ENCODE peak calls at places on chromosome 15, in nine cellular contexts. R, A, I, O, J, B, Z, F and W are unnamed samples.

GRCh38 chr15:101372149-101372577 is 77.1 kb upstream of the SNRPA1 start:
- DNase-seq in R (no peak), O (no peak), F (no peak), J (no peak), Z (no peak), A (no peak), I (no peak), B (peak), W (no peak)

GRCh38 chr15:45095661-45096060 is 18.3 kb downstream of the DUOX2 start:
- DNase-seq in A (no peak), Z (no peak), I (no peak), O (no peak), R (no peak), F (no peak), J (no peak), B (no peak), W (no peak)

GRCh38 chr15:90099072-90099867 is 3.0 kb downstream of the IDH2 start:
- DNase-seq in R (no peak), J (no peak), F (no peak), O (no peak), Z (no peak), B (peak), A (no peak), I (no peak), W (peak)

GRCh38 chr15:98841419-98841970 is 166.1 kb downstream of the PGPEP1L start:
- DNase-seq in O (no peak), F (no peak), J (no peak), R (no peak), B (no peak), I (no peak), A (no peak), Z (no peak), W (no peak)

GRCh38 chr15:72554471-72555425 is 80.6 kb downstream of the ARIH1 start:
- DNase-seq in J (no peak), F (no peak), I (no peak), B (no peak), R (no peak), A (no peak), Z (peak), O (no peak), W (no peak)

GRCh38 chr15:99928429-99928981 is 195.3 kb upstream of the LYSMD4 start:
- DNase-seq in B (peak), Z (peak), A (peak), O (peak), J (peak), I (peak), F (peak), R (peak), W (peak)

GRCh38 chr15:43911235-43911661 is 84.4 kb downstream of the WDR76 start:
- DNase-seq in B (no peak), A (no peak), Z (no peak), I (no peak), F (no peak), R (no peak), O (no peak), J (no peak), W (no peak)

GRCh38 chr15:79678032-79678701 is 218.6 kb downstream of the MTHFS start:
- DNase-seq in B (no peak), I (no peak), O (no peak), Z (no peak), A (no peak), J (no peak), F (no peak), R (no peak), W (no peak)

GRCh38 chr15:76916369-76916768 is 11.2 kb upstream of the SCAPER start:
- DNase-seq in O (no peak), B (no peak), I (no peak), F (no peak), A (no peak), Z (no peak), R (no peak), J (no peak), W (no peak)

GRCh38 chr15:43403616-43404015 is 32.7 kb downstream of the TUBGCP4 start:
- DNase-seq in A (no peak), F (no peak), B (no peak), J (no peak), Z (no peak), O (no peak), R (no peak), I (no peak), W (no peak)

GRCh38 chr15:100919481-100920405 is 586 bp downstream of the LRRK1 start:
- DNase-seq in J (no peak), F (no peak), O (no peak), B (peak), A (no peak), I (no peak), Z (no peak), R (no peak), W (peak)

GRCh38 chr15:31511707-31512310 is 185.2 kb downstream of the KLF13 start:
- DNase-seq in R (no peak), Z (no peak), F (no peak), I (no peak), B (no peak), A (no peak), O (no peak), J (peak), W (no peak)

GRCh38 chr15:73957276-73957675 is 31.0 kb downstream of the LOXL1 start:
- DNase-seq in O (no peak), F (no peak), A (no peak), R (no peak), B (no peak), I (no peak), Z (no peak), J (no peak), W (peak)

GRCh38 chr15:34896183-34896582 is 73.4 kb downstream of the AQR start:
- DNase-seq in R (no peak), F (no peak), Z (no peak), I (no peak), O (no peak), J (no peak), B (no peak), A (no peak), W (no peak)
- TF ChIP-seq POLR2AphosphoS5 in R (no peak), F (no peak), Z (no peak), I (no peak), O (no peak), J (no peak), B (no peak), A (no peak), W (no peak)

GRCh38 chr15:39580117-39580629 is 706 bp upstream of the THBS1 start:
- DNase-seq in A (peak), R (peak), Z (peak), I (peak), J (no peak), B (peak), O (peak), F (peak), W (peak)

GRCh38 chr15:39580630-39581500 is at the start of gene THBS1:
- DNase-seq in O (peak), B (peak), Z (no peak), F (peak), R (peak), I (no peak), A (peak), J (no peak), W (peak)

GRCh38 chr15:39579487-39580116 is 1.3 kb upstream of the THBS1 start:
- DNase-seq in I (peak), F (peak), R (peak), B (peak), J (no peak), Z (no peak), O (peak), A (peak), W (no peak)

GRCh38 chr15:39581501-39582285 is 814 bp downstream of the THBS1 start:
- DNase-seq in R (no peak), I (no peak), B (peak), J (no peak), O (peak), Z (peak), A (peak), F (peak), W (peak)

GRCh38 chr15:39578851-39579486 is 1.9 kb upstream of the THBS1 start:
- DNase-seq in B (no peak), Z (no peak), J (no peak), F (peak), R (no peak), O (no peak), A (no peak), I (no peak), W (no peak)
- TF ChIP-seq CTCF in B (no peak), Z (no peak), J (no peak), F (no peak), R (no peak), O (no peak), A (no peak), I (no peak), W (no peak)

GRCh38 chr15:62165029-62165792 is at the start of gene C2CD4B:
- DNase-seq in A (peak), I (no peak), F (no peak), Z (peak), R (no peak), J (no peak), O (peak), B (peak), W (peak)
- TF ChIP-seq POLR2A in A (peak), I (no peak), F (peak), Z (no peak), R (no peak), J (no peak), O (peak), B (peak), W (no peak)

GRCh38 chr15:62841891-62842559 is 200.5 kb upstream of the TPM1 start:
- DNase-seq in Z (no peak), O (no peak), J (no peak), I (no peak), A (no peak), R (no peak), F (peak), B (no peak), W (no peak)

GRCh38 chr15:62846805-62847481 is 195.6 kb upstream of the TPM1 start:
- DNase-seq in O (no peak), J (no peak), F (no peak), I (no peak), R (no peak), B (no peak), Z (no peak), A (no peak), W (no peak)

GRCh38 chr15:62846131-62846804 is 196.3 kb upstream of the TPM1 start:
- DNase-seq in F (no peak), I (no peak), R (no peak), Z (no peak), O (no peak), J (no peak), B (no peak), A (no peak), W (no peak)

GRCh38 chr15:62845239-62846126 is 197.1 kb upstream of the TPM1 start:
- DNase-seq in I (no peak), F (peak), Z (no peak), J (no peak), A (no peak), O (no peak), R (no peak), B (no peak), W (no peak)

DNA sequence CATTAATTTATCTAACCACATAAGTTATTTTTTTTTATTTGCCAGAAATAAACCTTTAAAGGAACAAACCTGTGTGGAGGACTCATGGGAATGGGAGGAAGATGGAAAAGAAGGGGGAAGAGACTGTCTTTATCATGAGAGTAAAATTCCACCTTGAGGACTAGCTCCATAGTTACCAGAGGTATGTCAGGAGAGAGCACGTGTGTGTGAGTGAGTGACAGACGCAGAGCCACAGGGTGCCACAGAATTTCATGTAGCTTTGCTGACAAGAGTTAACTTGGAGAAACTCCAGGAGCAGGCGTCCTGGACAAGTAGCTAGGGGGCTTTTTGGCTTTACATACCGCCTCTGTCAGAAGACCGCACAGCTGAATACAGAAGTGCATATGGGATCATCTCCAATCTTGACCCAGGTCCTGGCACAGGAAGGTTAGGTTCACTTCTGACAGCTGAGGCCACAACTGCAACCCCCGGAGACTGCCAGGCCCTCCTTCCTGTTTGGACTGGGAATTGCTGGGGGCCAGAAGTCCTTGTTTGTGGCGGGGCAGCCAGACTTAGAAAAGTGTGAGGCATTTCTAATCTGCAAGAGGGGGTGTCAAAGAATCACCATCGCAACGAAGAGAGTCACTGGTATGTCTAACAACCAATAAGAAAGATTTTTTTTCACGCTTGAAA is 197.8 kb upstream of the TPM1 start:
- DNase-seq in B (no peak), Z (no peak), R (no peak), O (no peak), A (no peak), F (no peak), J (no peak), I (no peak), W (no peak)
- TF ChIP-seq POLR2AphosphoS5 in B (no peak), Z (no peak), R (no peak), O (no peak), A (no peak), F (no peak), J (no peak), I (no peak), W (no peak)

DNA sequence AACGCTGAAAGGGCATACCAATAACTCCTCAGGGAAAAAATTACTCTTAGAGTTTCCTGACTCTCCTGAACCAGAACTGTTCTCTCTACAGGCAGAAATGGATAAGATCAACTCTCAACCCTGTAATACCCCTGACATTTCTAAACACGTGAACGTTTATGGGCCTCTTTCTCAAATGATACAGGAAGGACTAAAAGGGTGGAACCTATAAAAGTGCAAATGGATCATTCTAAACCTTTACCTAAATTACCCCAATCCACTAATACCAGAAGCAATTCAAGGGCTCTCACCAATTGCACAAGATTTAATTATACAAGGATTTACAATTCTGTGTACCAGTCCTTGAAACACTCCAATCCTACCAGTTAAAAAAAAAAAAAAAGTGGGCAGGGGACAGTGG is 98.0 kb upstream of the FAM174B start:
- DNase-seq in Z (no peak), O (no peak), R (no peak), F (no peak), I (no peak), J (no peak), B (no peak), A (no peak), W (no peak)
- TF ChIP-seq CTCF in Z (no peak), O (no peak), R (no peak), F (no peak), I (no peak), J (no peak), B (no peak), A (no peak), W (no peak)

GRCh38 chr15:84658080-84658787 is at the start of gene NMB:
- DNase-seq in A (peak), R (peak), Z (no peak), I (peak), F (no peak), O (peak), J (peak), B (peak), W (peak)
- TF ChIP-seq POLR2A in A (peak), R (no peak), Z (no peak), I (no peak), F (no peak), O (no peak), J (no peak), B (peak), W (no peak)

GRCh38 chr15:62545392-62546227 is 380.5 kb upstream of the C2CD4B start:
- DNase-seq in J (no peak), O (peak), I (no peak), Z (no peak), R (no peak), B (peak), A (peak), F (no peak), W (no peak)
- TF ChIP-seq POLR2AphosphoS5 in J (no peak), O (no peak), I (no peak), Z (no peak), R (peak), B (peak), A (peak), F (peak), W (no peak)

GRCh38 chr15:64093627-64094417 is at the start of gene CIAO2A:
- DNase-seq in J (peak), F (peak), A (peak), B (peak), R (peak), I (peak), Z (peak), O (peak), W (peak)
- TF ChIP-seq CTCF in J (no peak), F (no peak), A (no peak), B (no peak), R (no peak), I (no peak), Z (no peak), O (no peak), W (no peak)

GRCh38 chr15:89087066-89087829 is 1.0 kb upstream of the ABHD2 start:
- DNase-seq in O (no peak), Z (no peak), A (no peak), J (no peak), F (no peak), R (no peak), B (no peak), I (no peak), W (no peak)

GRCh38 chr15:89085289-89085906 is 2.9 kb upstream of the ABHD2 start:
- DNase-seq in F (no peak), I (no peak), Z (no peak), O (no peak), A (no peak), R (no peak), B (no peak), J (no peak), W (no peak)

GRCh38 chr15:89089316-89090230 is 1.3 kb downstream of the ABHD2 start:
- DNase-seq in A (no peak), R (no peak), F (no peak), B (no peak), I (no peak), J (no peak), O (no peak), Z (no peak), W (no peak)

GRCh38 chr15:89088605-89089315 is 504 bp downstream of the ABHD2 start:
- DNase-seq in Z (peak), O (peak), R (no peak), A (no peak), I (no peak), J (no peak), B (peak), F (no peak), W (peak)

DNA sequence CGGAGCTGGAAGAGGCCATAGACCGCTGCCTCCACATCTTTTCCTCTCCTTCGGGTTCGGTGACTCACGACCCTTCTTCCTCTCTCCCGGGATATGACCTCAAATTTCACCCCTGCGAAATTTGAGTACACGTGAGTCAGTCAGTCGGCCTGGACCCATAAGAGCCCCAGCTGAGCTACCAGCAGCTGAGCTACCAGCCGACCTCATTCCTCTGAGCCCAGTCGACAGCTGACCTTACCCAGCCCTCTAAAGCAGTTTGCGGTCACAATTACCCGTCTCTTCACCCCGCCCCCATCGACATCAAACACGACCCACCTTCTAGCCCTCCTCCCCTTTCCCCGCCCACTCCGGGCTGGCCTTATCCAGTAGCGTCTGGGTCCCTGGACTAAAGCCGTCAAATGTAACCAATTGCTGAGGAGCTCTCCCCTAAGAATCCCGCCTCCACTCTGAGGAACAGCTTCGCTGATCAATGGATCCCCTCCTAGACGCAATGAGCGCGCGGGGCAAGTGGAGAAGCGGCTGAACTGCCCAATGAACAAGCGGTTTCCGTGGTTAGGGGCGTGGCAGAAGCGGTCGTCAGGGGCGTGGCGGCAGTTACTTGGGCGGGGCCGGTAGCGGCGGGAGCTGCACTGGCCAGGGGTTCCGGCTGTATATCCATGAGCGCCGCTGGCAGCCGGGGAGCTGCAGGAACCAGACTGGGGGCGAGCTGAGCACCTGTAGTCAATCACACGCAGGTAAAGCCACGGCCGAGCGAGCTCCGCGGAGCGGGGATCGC is at the start of gene ABHD2:
- DNase-seq in I (peak), Z (peak), B (peak), A (peak), R (peak), F (peak), J (peak), O (peak), W (peak)
- TF ChIP-seq POLR2A in I (no peak), Z (peak), B (peak), A (peak), R (peak), F (peak), J (peak), O (peak), W (peak)